ENCODE peak calls at places on chromosomes 1 and 21, in ten cellular contexts. W is Karpas-422, G is NCI-H774, F is GF-D8, P is choroid plexus epithelial cell, C is mucosa of descending colon, Z is NCI-H2029, K is iPS-NIHi11, U is KBM-7, N is HFF-Myc. S is an unnamed sample.

GRCh38 chr1:7421471-7422075 is 349.5 kb upstream of the VAMP3 start:
- DNase-seq in F (no peak), U (no peak), N (no peak), Z (no peak), G (no peak), W (no peak), K (no peak), C (peak; percentile 3), P (no peak), S (peak; percentile 76)

GRCh38 chr1:27071049-27071416 is 58.4 kb upstream of the TENT5B start:
- DNase-seq in P (peak; percentile 57), G (no peak), U (no peak), W (no peak), K (peak; percentile 48), F (no peak), Z (no peak), N (peak; percentile 60), C (no peak), S (no peak)

GRCh38 chr1:148166558-148167492 is 14.7 kb upstream of the NBPF11 start:
- DNase-seq in K (peak; percentile 8), N (no peak), F (no peak), U (no peak), Z (no peak), W (no peak), C (no peak), P (no peak), G (no peak), S (no peak)

GRCh38 chr1:223837206-223837605 is 8.5 kb downstream of the TP53BP2 start:
- DNase-seq in Z (no peak), K (no peak), N (no peak), U (peak; percentile 24), P (peak; percentile 44), C (no peak), F (no peak), G (no peak), W (no peak), S (no peak)

GRCh38 chr21:41779659-41780058 is 12.8 kb upstream of the RIPK4 start:
- DNase-seq in G (no peak), K (no peak), P (no peak), F (no peak), C (no peak), Z (peak; percentile 71), N (no peak), U (no peak), W (no peak), S (no peak)

GRCh38 chr1:245604979-245605378 is 450.2 kb downstream of the KIF26B start:
- DNase-seq in U (no peak), Z (no peak), C (no peak), G (no peak), K (no peak), N (no peak), W (no peak), P (peak; percentile 63), F (no peak), S (no peak)

GRCh38 chr1:31510853-31511789 is 65.2 kb upstream of the TINAGL1 start:
- DNase-seq in C (no peak), N (no peak), P (no peak), U (no peak), G (no peak), Z (no peak), K (peak; percentile 55), F (no peak), W (no peak), S (no peak)

GRCh38 chr1:160884579-160884978 is 401 bp downstream of the ITLN1 start:
- DNase-seq in W (no peak), F (no peak), N (no peak), K (peak; percentile 44), P (no peak), U (no peak), C (no peak), Z (no peak), G (no peak), S (no peak)

GRCh38 chr1:39167632-39168209 is 36.8 kb upstream of the MACF1 start:
- DNase-seq in Z (peak; percentile 98), U (no peak), W (no peak), F (peak; percentile 11), P (peak; percentile 91), N (no peak), K (no peak), G (no peak), C (no peak), S (no peak)

GRCh38 chr1:9181176-9181906 is 52.4 kb upstream of the GPR157 start:
- DNase-seq in Z (no peak), K (peak; percentile 87), U (peak; percentile 56), W (peak; percentile 77), N (no peak), P (peak; percentile 75), C (peak; percentile 86), F (no peak), G (no peak), S (peak; percentile 93)

GRCh38 chr1:51444096-51444495 is 75.0 kb downstream of the EPS15 start:
- DNase-seq in G (no peak), F (no peak), P (peak; percentile 92), U (no peak), W (no peak), N (no peak), K (no peak), C (no peak), Z (no peak), S (no peak)

GRCh38 chr1:204341380-204341779 is 18.3 kb downstream of the PLEKHA6 start:
- DNase-seq in F (no peak), U (no peak), P (peak; percentile 67), K (no peak), N (no peak), G (peak; percentile 15), Z (no peak), C (no peak), W (no peak), S (no peak)

GRCh38 chr1:202578001-202578500 is 132.2 kb downstream of the SYT2 start:
- DNase-seq in G (no peak), Z (no peak), U (no peak), F (no peak), W (no peak), C (no peak), P (peak; percentile 81), N (peak; percentile 48), K (peak; percentile 53), S (no peak)

GRCh38 chr21:30623362-30623761 is 2.9 kb downstream of the KRTAP20-4 start:
- DNase-seq in W (no peak), N (no peak), F (no peak), C (no peak), U (no peak), K (no peak), P (no peak), Z (no peak), G (no peak), S (no peak)

GRCh38 chr1:191709215-191709614 is 449.0 kb upstream of the RGS18 start:
- DNase-seq in N (no peak), W (no peak), P (no peak), K (no peak), F (no peak), C (no peak), Z (no peak), U (no peak), G (no peak), S (no peak)

GRCh38 chr21:17435565-17436543 is 77.0 kb upstream of the CXADR start:
- DNase-seq in G (no peak), W (no peak), N (no peak), P (no peak), C (no peak), F (no peak), K (no peak), U (no peak), Z (no peak), S (no peak)

GRCh38 chr1:164834641-164835040 is 275.7 kb downstream of the PBX1 start:
- DNase-seq in P (peak; percentile 35), N (no peak), C (no peak), F (no peak), K (no peak), U (no peak), W (no peak), G (no peak), Z (no peak), S (no peak)

GRCh38 chr1:56438901-56439551 is 140.3 kb downstream of the PLPP3 start:
- DNase-seq in W (no peak), F (no peak), C (no peak), U (no peak), K (no peak), Z (no peak), P (no peak), G (no peak), N (no peak), S (no peak)

GRCh38 chr1:100090471-100090870 is 42.3 kb downstream of the SASS6 start:
- DNase-seq in Z (no peak), P (no peak), C (no peak), F (no peak), U (no peak), N (no peak), G (no peak), K (no peak), W (no peak), S (no peak)

GRCh38 chr1:164796916-164797315 is 237.9 kb downstream of the PBX1 start:
- DNase-seq in G (no peak), K (no peak), P (no peak), F (no peak), N (no peak), Z (no peak), W (no peak), C (no peak), U (no peak), S (no peak)

GRCh38 chr1:182330303-182330702 is 61.3 kb downstream of the GLUL start:
- DNase-seq in P (peak; percentile 26), C (no peak), Z (peak; percentile 19), K (no peak), G (no peak), F (no peak), U (no peak), N (no peak), W (no peak), S (no peak)

GRCh38 chr1:214640431-214641213 is 37.6 kb downstream of the CENPF start:
- DNase-seq in K (no peak), W (no peak), F (no peak), Z (no peak), P (no peak), U (no peak), G (no peak), N (no peak), C (no peak), S (no peak)

GRCh38 chr1:116502915-116503314 is 67.9 kb downstream of the CD58 start:
- DNase-seq in W (no peak), P (no peak), K (no peak), F (no peak), U (no peak), Z (no peak), G (no peak), C (no peak), N (no peak), S (no peak)

GRCh38 chr21:16395285-16395684 is 665.5 kb downstream of the USP25 start:
- DNase-seq in C (no peak), P (no peak), Z (no peak), F (no peak), K (no peak), G (no peak), W (no peak), U (no peak), N (no peak), S (no peak)

GRCh38 chr1:233794863-233795262 is 109.6 kb upstream of the SLC35F3 start:
- DNase-seq in U (no peak), K (no peak), W (no peak), F (no peak), Z (no peak), C (no peak), G (no peak), P (no peak), N (no peak), S (no peak)

S was measured in mesenteric fat pad.